ENCODE peak calls at places on chromosomes 3 and 15, in five cellular contexts. One of them, this sample, is unnamed.

GRCh38 chr3:126352476-126353454 is 4.4 kb downstream of the KLF15 start:
- DNase-seq in DMS153: no peak
- DNase-seq in effector memory CD4-positive, alpha-beta T cell: no peak
- DNase-seq in CD8-positive, alpha-beta T cell: no peak
- DNase-seq in NCI-H774: no peak
- DNase-seq in this sample: no peak

GRCh38 chr15:90097475-90097874 is 4.8 kb downstream of the IDH2 start:
- DNase-seq in NCI-H774: no peak
- DNase-seq in effector memory CD4-positive, alpha-beta T cell: peak
- DNase-seq in DMS153: no peak
- DNase-seq in CD8-positive, alpha-beta T cell: no peak
- DNase-seq in this sample: peak

GRCh38 chr3:134307425-134307824 is 56.8 kb upstream of the RYK start:
- DNase-seq in effector memory CD4-positive, alpha-beta T cell: no peak
- DNase-seq in CD8-positive, alpha-beta T cell: no peak
- DNase-seq in DMS153: no peak
- DNase-seq in NCI-H774: no peak
- DNase-seq in this sample: no peak

GRCh38 chr15:73751481-73751880 is 1.7 kb downstream of the INSYN1 start:
- DNase-seq in NCI-H774: no peak
- DNase-seq in CD8-positive, alpha-beta T cell: no peak
- DNase-seq in DMS153: no peak
- DNase-seq in effector memory CD4-positive, alpha-beta T cell: no peak
- DNase-seq in this sample: no peak

GRCh38 chr3:138947303-138948121 is 495 bp downstream of the FOXL2NB start:
- DNase-seq in effector memory CD4-positive, alpha-beta T cell: no peak
- DNase-seq in CD8-positive, alpha-beta T cell: no peak
- DNase-seq in DMS153: no peak
- DNase-seq in NCI-H774: no peak
- DNase-seq in this sample: no peak

GRCh38 chr15:64182859-64183258 is 20.0 kb upstream of the PPIB start:
- DNase-seq in NCI-H774: no peak
- DNase-seq in DMS153: no peak
- DNase-seq in CD8-positive, alpha-beta T cell: no peak
- DNase-seq in effector memory CD4-positive, alpha-beta T cell: no peak
- DNase-seq in this sample: no peak

GRCh38 chr3:6418492-6418891 is 442.4 kb upstream of the GRM7 start:
- DNase-seq in NCI-H774: no peak
- DNase-seq in effector memory CD4-positive, alpha-beta T cell: no peak
- DNase-seq in DMS153: no peak
- DNase-seq in CD8-positive, alpha-beta T cell: no peak
- DNase-seq in this sample: no peak

GRCh38 chr15:58267026-58267425 is 128.8 kb downstream of the AQP9 start:
- DNase-seq in NCI-H774: no peak
- DNase-seq in CD8-positive, alpha-beta T cell: no peak
- DNase-seq in DMS153: no peak
- DNase-seq in effector memory CD4-positive, alpha-beta T cell: no peak
- DNase-seq in this sample: no peak

GRCh38 chr3:69189487-69189886 is 67.1 kb upstream of the LMOD3 start:
- DNase-seq in effector memory CD4-positive, alpha-beta T cell: no peak
- DNase-seq in CD8-positive, alpha-beta T cell: no peak
- DNase-seq in DMS153: no peak
- DNase-seq in NCI-H774: no peak
- DNase-seq in this sample: no peak

GRCh38 chr3:194928183-194928736 is 242.6 kb downstream of the FAM43A start:
- DNase-seq in effector memory CD4-positive, alpha-beta T cell: no peak
- DNase-seq in NCI-H774: no peak
- DNase-seq in CD8-positive, alpha-beta T cell: no peak
- DNase-seq in DMS153: no peak
- DNase-seq in this sample: no peak

GRCh38 chr3:105970283-105970682 is 101.5 kb upstream of the CBLB start:
- DNase-seq in effector memory CD4-positive, alpha-beta T cell: no peak
- DNase-seq in DMS153: no peak
- DNase-seq in CD8-positive, alpha-beta T cell: no peak
- DNase-seq in NCI-H774: no peak
- DNase-seq in this sample: no peak

GRCh38 chr15:25183581-25184330 is 229.0 kb downstream of the SNRPN start:
- DNase-seq in CD8-positive, alpha-beta T cell: no peak
- DNase-seq in NCI-H774: no peak
- DNase-seq in DMS153: no peak
- DNase-seq in effector memory CD4-positive, alpha-beta T cell: no peak
- DNase-seq in this sample: no peak

GRCh38 chr15:29693225-29693624 is 129.0 kb downstream of the TJP1 start:
- DNase-seq in DMS153: no peak
- DNase-seq in effector memory CD4-positive, alpha-beta T cell: no peak
- DNase-seq in NCI-H774: no peak
- DNase-seq in CD8-positive, alpha-beta T cell: no peak
- DNase-seq in this sample: no peak

GRCh38 chr3:184796551-184796950 is 15.4 kb upstream of the VPS8 start:
- DNase-seq in DMS153: no peak
- DNase-seq in CD8-positive, alpha-beta T cell: no peak
- DNase-seq in effector memory CD4-positive, alpha-beta T cell: no peak
- DNase-seq in NCI-H774: no peak
- DNase-seq in this sample: no peak

GRCh38 chr3:147672436-147672835 is 263.3 kb downstream of the ZIC1 start:
- DNase-seq in CD8-positive, alpha-beta T cell: no peak
- DNase-seq in DMS153: no peak
- DNase-seq in NCI-H774: no peak
- DNase-seq in effector memory CD4-positive, alpha-beta T cell: no peak
- DNase-seq in this sample: no peak

GRCh38 chr3:18988619-18989229 is 159.6 kb upstream of the KCNH8 start:
- DNase-seq in DMS153: peak
- DNase-seq in CD8-positive, alpha-beta T cell: no peak
- DNase-seq in NCI-H774: peak
- DNase-seq in effector memory CD4-positive, alpha-beta T cell: no peak
- DNase-seq in this sample: no peak

GRCh38 chr3:183295211-183295610 is 42.2 kb downstream of the B3GNT5 start:
- DNase-seq in effector memory CD4-positive, alpha-beta T cell: no peak
- DNase-seq in DMS153: no peak
- DNase-seq in CD8-positive, alpha-beta T cell: no peak
- DNase-seq in NCI-H774: no peak
- DNase-seq in this sample: no peak

GRCh38 chr3:194512895-194513601 is 26.2 kb upstream of the ATP13A3 start:
- DNase-seq in NCI-H774: peak
- DNase-seq in DMS153: peak
- DNase-seq in CD8-positive, alpha-beta T cell: no peak
- DNase-seq in effector memory CD4-positive, alpha-beta T cell: no peak
- DNase-seq in this sample: no peak

GRCh38 chr3:180018588-180018987 is 18.1 kb downstream of the PEX5L start:
- DNase-seq in DMS153: no peak
- DNase-seq in CD8-positive, alpha-beta T cell: no peak
- DNase-seq in effector memory CD4-positive, alpha-beta T cell: no peak
- DNase-seq in NCI-H774: no peak
- DNase-seq in this sample: no peak

GRCh38 chr15:43509002-43509922 is 8.1 kb upstream of the MAP1A start:
- DNase-seq in effector memory CD4-positive, alpha-beta T cell: no peak
- DNase-seq in NCI-H774: no peak
- DNase-seq in DMS153: no peak
- DNase-seq in CD8-positive, alpha-beta T cell: no peak
- DNase-seq in this sample: no peak

GRCh38 chr3:11819146-11819545 is 27.5 kb downstream of the TAMM41 start:
- DNase-seq in effector memory CD4-positive, alpha-beta T cell: no peak
- DNase-seq in DMS153: no peak
- DNase-seq in CD8-positive, alpha-beta T cell: no peak
- DNase-seq in NCI-H774: no peak
- DNase-seq in this sample: no peak

GRCh38 chr3:197539651-197540051 is 16.1 kb downstream of the BDH1 start:
- DNase-seq in effector memory CD4-positive, alpha-beta T cell: no peak
- DNase-seq in CD8-positive, alpha-beta T cell: no peak
- DNase-seq in DMS153: no peak
- DNase-seq in NCI-H774: no peak
- DNase-seq in this sample: no peak

GRCh38 chr3:143327388-143327787 is 207.8 kb downstream of the CHST2 start:
- DNase-seq in NCI-H774: no peak
- DNase-seq in effector memory CD4-positive, alpha-beta T cell: no peak
- DNase-seq in CD8-positive, alpha-beta T cell: no peak
- DNase-seq in DMS153: no peak
- DNase-seq in this sample: no peak

GRCh38 chr3:42755681-42756578 is 17.1 kb downstream of the CCDC13 start:
- DNase-seq in DMS153: no peak
- DNase-seq in NCI-H774: no peak
- DNase-seq in effector memory CD4-positive, alpha-beta T cell: no peak
- DNase-seq in CD8-positive, alpha-beta T cell: no peak
- DNase-seq in this sample: no peak

GRCh38 chr15:70507772-70508351 is 255.5 kb downstream of the UACA start:
- DNase-seq in CD8-positive, alpha-beta T cell: no peak
- DNase-seq in NCI-H774: peak
- DNase-seq in DMS153: peak
- DNase-seq in effector memory CD4-positive, alpha-beta T cell: no peak
- DNase-seq in this sample: no peak

GRCh38 chr3:177595789-177596188 is 398.5 kb upstream of the TBL1XR1 start:
- DNase-seq in effector memory CD4-positive, alpha-beta T cell: no peak
- DNase-seq in DMS153: no peak
- DNase-seq in NCI-H774: no peak
- DNase-seq in CD8-positive, alpha-beta T cell: no peak
- DNase-seq in this sample: no peak

GRCh38 chr3:133749427-133750200 is 3.4 kb downstream of the TF start:
- DNase-seq in CD8-positive, alpha-beta T cell: no peak
- DNase-seq in DMS153: no peak
- DNase-seq in effector memory CD4-positive, alpha-beta T cell: no peak
- DNase-seq in NCI-H774: no peak
- DNase-seq in this sample: no peak

GRCh38 chr3:166248784-166249183 is 411.6 kb upstream of the BCHE start:
- DNase-seq in CD8-positive, alpha-beta T cell: no peak
- DNase-seq in NCI-H774: no peak
- DNase-seq in effector memory CD4-positive, alpha-beta T cell: no peak
- DNase-seq in DMS153: no peak
- DNase-seq in this sample: no peak

GRCh38 chr3:152780553-152780952 is 54.4 kb upstream of the P2RY1 start:
- DNase-seq in CD8-positive, alpha-beta T cell: no peak
- DNase-seq in NCI-H774: no peak
- DNase-seq in DMS153: no peak
- DNase-seq in effector memory CD4-positive, alpha-beta T cell: no peak
- DNase-seq in this sample: no peak

This sample was measured in stimulated activated naive CD4-positive, alpha-beta T cell.